ENCODE peak calls at places on chromosomes 2 and 18, in ten cellular contexts. C, R, J, U, X, S, H, W, Y and B are unnamed samples.
A peak's percentile ranks its signal among the peaks of the same experiment; 100 is the strongest.

GRCh38 chr18:10851824-10852225 is 297.5 kb downstream of the PIEZO2 start:
- DNase-seq in C (peak; percentile 81), R (no peak), J (no peak), U (peak; percentile 57), X (no peak), S (no peak), H (peak; percentile 16), W (no peak), Y (no peak), B (no peak)

GRCh38 chr2:231321556-231322334 is 73.8 kb upstream of the B3GNT7 start:
- DNase-seq in C (no peak), R (peak; percentile 20), J (no peak), U (no peak), X (no peak), S (no peak), H (no peak), W (no peak), Y (no peak), B (peak; percentile 7)

GRCh38 chr2:137185378-137186078 is 420.2 kb downstream of the THSD7B start:
- DNase-seq in C (no peak), R (no peak), J (no peak), U (no peak), X (no peak), S (no peak), H (no peak), W (no peak), Y (no peak), B (no peak)

GRCh38 chr2:128361376-128362131 is 42.9 kb upstream of the HS6ST1 start:
- DNase-seq in C (no peak), R (no peak), J (no peak), U (no peak), X (peak; percentile 3), S (no peak), H (no peak), W (no peak), Y (no peak), B (no peak)

GRCh38 chr18:8990276-8991031 is 112.0 kb upstream of the NDUFV2 start:
- DNase-seq in C (no peak), R (peak; percentile 64), J (no peak), U (no peak), X (no peak), S (no peak), H (no peak), W (no peak), Y (no peak), B (no peak)

GRCh38 chr18:48123324-48123723 is 192.9 kb upstream of the SMAD2 start:
- DNase-seq in C (no peak), R (no peak), J (no peak), U (no peak), X (no peak), S (no peak), H (no peak), W (no peak), Y (no peak), B (no peak)

GRCh38 chr2:34652636-34653035 is 1053.5 kb upstream of the FAM98A start:
- DNase-seq in C (no peak), R (no peak), J (no peak), U (no peak), X (no peak), S (no peak), H (no peak), W (peak; percentile 6), Y (no peak), B (no peak)

GRCh38 chr2:174979996-174980395 is 25.2 kb downstream of the CHN1 start:
- DNase-seq in C (no peak), R (no peak), J (no peak), U (no peak), X (no peak), S (no peak), H (no peak), W (no peak), Y (no peak), B (no peak)

GRCh38 chr2:83786140-83786539 is 672.9 kb downstream of the SUCLG1 start:
- DNase-seq in C (no peak), R (no peak), J (no peak), U (no peak), X (no peak), S (no peak), H (no peak), W (no peak), Y (no peak), B (no peak)

GRCh38 chr2:173235947-173236803 is 118.5 kb upstream of the CDCA7 start:
- DNase-seq in C (no peak), R (no peak), J (no peak), U (no peak), X (peak; percentile 68), S (no peak), H (no peak), W (no peak), Y (no peak), B (no peak)

GRCh38 chr2:17309741-17310339 is 208.4 kb downstream of the RAD51AP2 start:
- DNase-seq in C (peak; percentile 49), R (peak; percentile 40), J (no peak), U (peak; percentile 62), X (peak; percentile 69), S (no peak), H (peak; percentile 51), W (peak; percentile 53), Y (peak; percentile 63), B (no peak)

GRCh38 chr18:3261393-3262233 is at the start of gene MYL12B:
- DNase-seq in C (peak; percentile 68), R (peak; percentile 84), J (peak; percentile 80), U (peak; percentile 78), X (peak; percentile 78), S (peak; percentile 74), H (peak; percentile 43), W (peak; percentile 66), Y (peak; percentile 82), B (no peak)

GRCh38 chr2:32632089-32632488 is 4.2 kb downstream of the TTC27 start:
- DNase-seq in C (peak; percentile 63), R (no peak), J (no peak), U (peak; percentile 21), X (no peak), S (no peak), H (peak; percentile 27), W (no peak), Y (no peak), B (no peak)

GRCh38 chr2:127591221-127591923 is 54.6 kb upstream of the GPR17 start:
- DNase-seq in C (peak; percentile 51), R (peak; percentile 38), J (no peak), U (peak; percentile 72), X (peak; percentile 88), S (peak; percentile 55), H (peak; percentile 74), W (peak; percentile 58), Y (peak; percentile 81), B (peak; percentile 67)

GRCh38 chr2:78896536-78896935 is 129.0 kb upstream of the REG3G start:
- DNase-seq in C (no peak), R (no peak), J (no peak), U (no peak), X (no peak), S (no peak), H (no peak), W (no peak), Y (no peak), B (no peak)

GRCh38 chr18:44651918-44652317 is 28.8 kb upstream of the SETBP1 start:
- DNase-seq in C (no peak), R (no peak), J (no peak), U (no peak), X (no peak), S (no peak), H (no peak), W (no peak), Y (no peak), B (no peak)

GRCh38 chr2:3487931-3488554 is 31.3 kb downstream of the ADI1 start:
- DNase-seq in C (no peak), R (no peak), J (no peak), U (no peak), X (no peak), S (no peak), H (no peak), W (no peak), Y (peak; percentile 51), B (no peak)

GRCh38 chr2:41735446-41735845 is 312.4 kb upstream of the PKDCC start:
- DNase-seq in C (no peak), R (no peak), J (no peak), U (no peak), X (no peak), S (no peak), H (no peak), W (no peak), Y (no peak), B (no peak)

DNA sequence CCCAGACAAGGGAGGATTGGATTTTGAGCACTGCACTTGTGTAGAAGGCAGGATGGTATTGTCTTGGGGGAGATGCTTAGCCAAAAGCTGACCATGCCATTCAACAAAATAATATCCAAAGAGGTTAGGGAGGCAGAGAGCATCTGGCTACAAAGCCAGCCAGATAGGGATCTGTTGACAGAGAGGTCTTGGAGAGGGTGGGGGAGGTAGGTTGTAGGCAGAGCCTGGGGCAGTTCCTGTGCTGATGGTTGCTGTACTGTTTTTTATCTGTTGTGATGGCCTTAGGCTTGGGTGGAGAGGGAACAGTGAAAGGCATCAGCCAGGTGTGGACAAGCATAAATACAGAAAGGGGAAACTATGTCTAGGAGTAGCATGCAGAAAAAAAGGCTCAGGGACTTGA is 100.9 kb downstream of the AQP4 start:
- DNase-seq in C (no peak), R (no peak), J (no peak), U (no peak), X (no peak), S (no peak), H (no peak), W (no peak), Y (no peak), B (no peak)
- TF ChIP-seq CTCF in C (no peak), R (no peak), J (no peak), U (no peak), X (no peak), S (no peak), H (no peak), W (no peak), Y (no peak), B (no peak)

GRCh38 chr18:79496237-79496977 is 100.7 kb downstream of the NFATC1 start:
- DNase-seq in C (no peak), R (no peak), J (peak; percentile 27), U (no peak), X (no peak), S (no peak), H (no peak), W (no peak), Y (peak; percentile 17), B (peak; percentile 80)
- TF ChIP-seq CTCF in C (no peak), R (no peak), J (no peak), U (no peak), X (no peak), S (no peak), H (no peak), W (no peak), Y (no peak), B (no peak)

GRCh38 chr2:228321019-228321418 is 139.5 kb upstream of the SPHKAP start:
- DNase-seq in C (no peak), R (no peak), J (no peak), U (no peak), X (no peak), S (no peak), H (no peak), W (no peak), Y (no peak), B (no peak)

GRCh38 chr2:228318218-228318617 is 136.7 kb upstream of the SPHKAP start:
- DNase-seq in C (no peak), R (no peak), J (no peak), U (peak; percentile 11), X (peak; percentile 66), S (no peak), H (peak; percentile 1), W (peak; percentile 32), Y (peak; percentile 59), B (no peak)
- TF ChIP-seq CTCF in C (no peak), R (peak; percentile 28), J (no peak), U (no peak), X (peak; percentile 48), S (no peak), H (peak; percentile 34), W (peak; percentile 65), Y (peak; percentile 68), B (peak; percentile 36)

GRCh38 chr2:211944572-211944971 is 594.0 kb downstream of the ERBB4 start:
- DNase-seq in C (no peak), R (no peak), J (no peak), U (no peak), X (peak; percentile 35), S (no peak), H (no peak), W (no peak), Y (no peak), B (no peak)
- TF ChIP-seq CTCF in C (no peak), R (no peak), J (no peak), U (no peak), X (no peak), S (no peak), H (no peak), W (no peak), Y (no peak), B (no peak)